ENCODE peak calls at places on chromosomes 6 and 20, in ten cellular contexts. E, A, U, J, Q, F, B, X, N and Y are unnamed samples.

GRCh38 chr20:41969656-41970055 is 351.5 kb upstream of the CHD6 start:
- DNase-seq in E (peak), A (no peak), U (no peak), J (no peak), Q (no peak), F (no peak), B (no peak), X (peak), N (no peak), Y (peak)

GRCh38 chr6:75211920-75212590 is 6.2 kb upstream of the COL12A1 start:
- DNase-seq in E (no peak), A (peak), U (peak), J (no peak), Q (no peak), F (no peak), B (no peak), X (no peak), N (no peak), Y (no peak)

GRCh38 chr6:158703840-158704822 is 54.3 kb downstream of the SYTL3 start:
- DNase-seq in E (peak), A (peak), U (peak), J (peak), Q (peak), F (peak), B (peak), X (peak), N (peak), Y (peak)

GRCh38 chr6:19697744-19698290 is 139.4 kb upstream of the ID4 start:
- DNase-seq in E (no peak), A (peak), U (peak), J (peak), Q (no peak), F (no peak), B (peak), X (no peak), N (no peak), Y (no peak)

GRCh38 chr6:113668712-113669408 is 188.3 kb upstream of the MARCKS start:
- DNase-seq in E (no peak), A (no peak), U (no peak), J (no peak), Q (no peak), F (no peak), B (no peak), X (no peak), N (no peak), Y (no peak)

GRCh38 chr6:139325003-139325600 is 33.3 kb upstream of the TXLNB start:
- DNase-seq in E (no peak), A (no peak), U (no peak), J (no peak), Q (no peak), F (no peak), B (no peak), X (no peak), N (no peak), Y (no peak)

GRCh38 chr20:12047838-12048432 is 130.2 kb downstream of the BTBD3 start:
- DNase-seq in E (no peak), A (peak), U (peak), J (peak), Q (no peak), F (no peak), B (peak), X (no peak), N (no peak), Y (no peak)

GRCh38 chr6:112145080-112145573 is 57.7 kb downstream of the FAM229B start:
- DNase-seq in E (no peak), A (no peak), U (no peak), J (no peak), Q (no peak), F (no peak), B (no peak), X (no peak), N (no peak), Y (no peak)

GRCh38 chr6:85364354-85364753 is 85.5 kb upstream of the NT5E start:
- DNase-seq in E (no peak), A (peak), U (peak), J (peak), Q (peak), F (no peak), B (peak), X (no peak), N (no peak), Y (no peak)

GRCh38 chr6:54133186-54133585 is 21.9 kb downstream of the MLIP start:
- DNase-seq in E (no peak), A (no peak), U (no peak), J (peak), Q (no peak), F (no peak), B (no peak), X (no peak), N (no peak), Y (no peak)

GRCh38 chr6:75278474-75279077 is 6.0 kb downstream of the TMEM30A start:
- DNase-seq in E (no peak), A (no peak), U (no peak), J (no peak), Q (no peak), F (no peak), B (no peak), X (no peak), N (no peak), Y (no peak)

GRCh38 chr6:31498748-31499147 is 803 bp downstream of the MICB start:
- DNase-seq in E (no peak), A (no peak), U (no peak), J (no peak), Q (no peak), F (no peak), B (no peak), X (peak), N (no peak), Y (peak)

GRCh38 chr20:25032065-25032477 is 25.9 kb downstream of the ACSS1 start:
- DNase-seq in E (peak), A (no peak), U (no peak), J (no peak), Q (no peak), F (no peak), B (no peak), X (no peak), N (no peak), Y (peak)

GRCh38 chr6:17035257-17035757 is 66.5 kb upstream of the STMND1 start:
- DNase-seq in E (no peak), A (no peak), U (no peak), J (no peak), Q (no peak), F (no peak), B (no peak), X (no peak), N (no peak), Y (no peak)

GRCh38 chr6:160226118-160226541 is 32.5 kb downstream of the SLC22A2 start:
- DNase-seq in E (no peak), A (no peak), U (peak), J (no peak), Q (no peak), F (no peak), B (no peak), X (no peak), N (no peak), Y (no peak)

GRCh38 chr20:61964675-61965605 is 100.7 kb downstream of the TAF4 start:
- DNase-seq in E (peak), A (no peak), U (no peak), J (no peak), Q (no peak), F (peak), B (no peak), X (no peak), N (no peak), Y (peak)

GRCh38 chr6:4169028-4169789 is 33.8 kb upstream of the ECI2 start:
- DNase-seq in E (no peak), A (peak), U (peak), J (peak), Q (no peak), F (no peak), B (no peak), X (no peak), N (no peak), Y (no peak)

GRCh38 chr6:52207066-52207465 is 20.9 kb downstream of the IL17A start:
- DNase-seq in E (no peak), A (no peak), U (no peak), J (no peak), Q (no peak), F (no peak), B (no peak), X (no peak), N (no peak), Y (no peak)

GRCh38 chr6:13383280-13384163 is 55.2 kb upstream of the TBC1D7 start:
- DNase-seq in E (no peak), A (peak), U (peak), J (peak), Q (no peak), F (no peak), B (no peak), X (no peak), N (peak), Y (no peak)

GRCh38 chr6:154247119-154247814 is 109.3 kb downstream of the IPCEF1 start:
- DNase-seq in E (no peak), A (no peak), U (no peak), J (peak), Q (no peak), F (no peak), B (no peak), X (no peak), N (no peak), Y (no peak)

GRCh38 chr20:19120569-19120968 is 91.9 kb upstream of the SLC24A3 start:
- DNase-seq in E (no peak), A (no peak), U (no peak), J (no peak), Q (no peak), F (no peak), B (no peak), X (no peak), N (no peak), Y (no peak)

GRCh38 chr6:139932671-139933070 is 558.2 kb upstream of the CITED2 start:
- DNase-seq in E (no peak), A (no peak), U (peak), J (no peak), Q (no peak), F (no peak), B (no peak), X (no peak), N (no peak), Y (no peak)

GRCh38 chr6:24126586-24127192 is 674 bp downstream of the NRSN1 start:
- DNase-seq in E (no peak), A (peak), U (peak), J (peak), Q (peak), F (no peak), B (peak), X (peak), N (peak), Y (no peak)

GRCh38 chr20:40724566-40724965 is 35.5 kb upstream of the MAFB start:
- DNase-seq in E (no peak), A (no peak), U (no peak), J (no peak), Q (no peak), F (no peak), B (no peak), X (peak), N (no peak), Y (no peak)

GRCh38 chr20:40728996-40729395 is 40.0 kb upstream of the MAFB start:
- DNase-seq in E (no peak), A (no peak), U (no peak), J (no peak), Q (no peak), F (no peak), B (no peak), X (no peak), N (no peak), Y (no peak)

GRCh38 chr20:40727960-40728359 is 38.9 kb upstream of the MAFB start:
- DNase-seq in E (no peak), A (no peak), U (peak), J (no peak), Q (no peak), F (no peak), B (no peak), X (no peak), N (no peak), Y (no peak)

DNA sequence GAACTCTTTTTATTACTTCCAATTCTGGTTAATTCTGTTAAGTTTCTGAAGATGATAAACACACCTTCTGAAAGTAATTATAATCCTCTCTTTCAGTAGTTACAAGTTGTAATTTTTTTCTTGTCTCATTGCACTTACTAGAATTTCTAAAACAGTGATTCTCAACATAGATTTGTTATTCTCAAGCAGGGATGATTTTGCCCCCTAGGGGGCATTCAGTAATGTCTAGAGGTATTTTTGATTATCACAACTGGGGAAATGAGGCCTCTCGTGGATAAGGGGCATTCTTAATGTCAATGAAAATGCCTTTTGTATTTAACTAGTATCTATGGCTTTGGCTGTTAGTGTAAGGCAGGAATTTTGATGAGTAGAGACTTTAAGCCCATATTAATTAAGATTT is 39.4 kb upstream of the MAFB start:
- DNase-seq in E (no peak), A (no peak), U (peak), J (no peak), Q (no peak), F (no peak), B (no peak), X (no peak), N (no peak), Y (no peak)
- TF ChIP-seq CTCF in E (no peak), A (peak), U (no peak), J (peak), Q (peak), F (no peak), B (peak), X (no peak), N (no peak), Y (no peak)

DNA sequence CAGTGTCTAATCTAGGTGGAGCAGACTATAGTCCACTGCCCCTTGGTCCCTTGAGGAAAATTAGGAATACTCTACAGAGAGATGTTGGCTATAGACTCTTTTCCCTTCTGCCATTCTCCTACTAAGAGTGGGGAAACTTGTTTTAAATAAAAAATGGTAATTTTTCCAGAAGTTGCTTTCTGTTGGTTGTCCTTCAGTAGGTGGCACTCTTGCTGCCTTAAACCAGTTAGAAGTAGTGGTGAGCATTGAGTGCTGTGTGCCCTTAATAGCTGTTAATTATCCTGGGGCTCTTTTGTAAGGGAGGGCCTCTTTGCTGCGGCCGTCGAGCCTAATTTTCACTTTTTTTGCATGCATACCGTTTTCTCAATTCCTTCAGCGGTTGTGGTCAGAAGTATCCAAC is 2.8 kb downstream of the CMTR1 start:
- DNase-seq in E (no peak), A (no peak), U (peak), J (peak), Q (no peak), F (peak), B (no peak), X (no peak), N (no peak), Y (no peak)
- TF ChIP-seq CTCF in E (peak), A (no peak), U (no peak), J (no peak), Q (no peak), F (no peak), B (peak), X (no peak), N (no peak), Y (no peak)

GRCh38 chr6:66568271-66568670 is 861.2 kb upstream of the EYS start:
- DNase-seq in E (no peak), A (peak), U (no peak), J (peak), Q (no peak), F (no peak), B (no peak), X (no peak), N (no peak), Y (no peak)
- TF ChIP-seq CTCF in E (no peak), A (no peak), U (no peak), J (peak), Q (no peak), F (no peak), B (no peak), X (no peak), N (no peak), Y (no peak)

GRCh38 chr6:71490876-71491275 is 202.3 kb downstream of the OGFRL1 start:
- DNase-seq in E (no peak), A (no peak), U (no peak), J (no peak), Q (no peak), F (no peak), B (no peak), X (no peak), N (no peak), Y (no peak)
- TF ChIP-seq CTCF in E (no peak), A (no peak), U (no peak), J (no peak), Q (no peak), F (no peak), B (no peak), X (no peak), N (no peak), Y (no peak)

GRCh38 chr6:167719920-167720319 is 106.8 kb upstream of the AFDN start:
- DNase-seq in E (no peak), A (no peak), U (no peak), J (no peak), Q (no peak), F (peak), B (no peak), X (no peak), N (no peak), Y (peak)
- TF ChIP-seq CTCF in E (no peak), A (no peak), U (no peak), J (no peak), Q (no peak), F (no peak), B (no peak), X (no peak), N (no peak), Y (no peak)

GRCh38 chr6:135505648-135506047 is 8.1 kb upstream of the AHI1 start:
- DNase-seq in E (no peak), A (no peak), U (no peak), J (no peak), Q (no peak), F (no peak), B (no peak), X (no peak), N (no peak), Y (no peak)

GRCh38 chr6:135503703-135504475 is 6.3 kb upstream of the AHI1 start:
- DNase-seq in E (no peak), A (no peak), U (peak), J (no peak), Q (no peak), F (no peak), B (no peak), X (no peak), N (no peak), Y (no peak)

GRCh38 chr6:135505222-135505621 is 7.7 kb upstream of the AHI1 start:
- DNase-seq in E (no peak), A (no peak), U (no peak), J (no peak), Q (no peak), F (no peak), B (no peak), X (no peak), N (no peak), Y (no peak)

GRCh38 chr6:135504734-135505133 is 7.2 kb upstream of the AHI1 start:
- DNase-seq in E (no peak), A (no peak), U (no peak), J (no peak), Q (no peak), F (no peak), B (no peak), X (no peak), N (no peak), Y (no peak)

DNA sequence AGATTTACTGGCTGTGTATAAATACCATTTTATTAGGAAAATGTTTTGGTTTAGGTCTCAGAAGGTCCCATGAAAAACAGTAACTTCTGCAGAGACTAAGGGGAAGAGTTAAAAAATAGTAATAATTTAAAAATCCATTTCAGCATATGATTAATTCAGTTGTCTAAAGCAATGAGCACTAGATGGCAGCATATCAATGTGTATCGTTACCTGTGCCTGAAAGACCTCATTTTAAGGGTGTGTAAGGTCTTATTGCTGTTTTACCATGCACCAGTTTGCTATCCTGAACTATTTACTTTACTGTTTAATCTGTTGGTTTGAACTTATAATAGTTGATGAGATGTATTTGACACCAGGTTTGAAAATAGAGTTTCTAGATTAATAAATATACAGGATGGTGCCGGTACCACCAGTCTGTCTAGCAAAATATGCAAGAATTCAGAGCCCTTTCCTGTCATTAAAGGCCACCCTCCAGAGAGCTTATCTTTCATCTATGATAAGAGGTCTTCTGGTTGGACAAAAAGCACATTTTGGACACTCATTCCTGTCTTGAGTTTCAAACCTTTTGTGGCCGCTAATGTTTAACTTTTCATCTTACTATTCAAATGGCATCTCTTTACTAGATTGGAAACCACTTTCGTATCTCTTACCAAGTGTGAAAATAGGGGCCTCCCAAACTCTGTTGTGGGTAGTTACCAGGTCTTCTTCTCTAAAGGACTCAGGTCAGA is 8.9 kb upstream of the AHI1 start:
- DNase-seq in E (no peak), A (peak), U (peak), J (peak), Q (no peak), F (no peak), B (no peak), X (no peak), N (no peak), Y (no peak)
- TF ChIP-seq CTCF in E (peak), A (peak), U (peak), J (peak), Q (peak), F (no peak), B (peak), X (no peak), N (peak), Y (peak)